ENCODE peak calls at places on chromosome 2, in eight cellular contexts. C, Q, K, P, V, S, U and H are unnamed samples.

GRCh38 chr2:78035804-78036203 is 513.6 kb upstream of the LRRTM4 start:
- DNase-seq in C (no peak), Q (no peak), V (no peak), S (no peak), U (no peak), P (no peak), K (no peak), H (no peak)

GRCh38 chr2:64789466-64790320 is 136.0 kb upstream of the SERTAD2 start:
- DNase-seq in S (no peak), P (no peak), U (no peak), C (no peak), K (no peak), Q (no peak), V (no peak), H (no peak)

GRCh38 chr2:19198376-19198775 is 160.0 kb downstream of the OSR1 start:
- DNase-seq in C (no peak), K (no peak), P (no peak), Q (no peak), V (no peak), U (no peak), S (no peak), H (no peak)

GRCh38 chr2:8494589-8494988 is 187.3 kb upstream of the ID2 start:
- DNase-seq in V (no peak), Q (no peak), K (no peak), U (no peak), P (no peak), S (peak), C (no peak), H (no peak)

GRCh38 chr2:207073791-207074678 is 91.7 kb downstream of the KLF7 start:
- DNase-seq in V (no peak), U (no peak), P (no peak), C (peak), S (no peak), K (no peak), Q (no peak), H (no peak)

GRCh38 chr2:68784849-68785248 is 50.2 kb downstream of the ARHGAP25 start:
- DNase-seq in C (no peak), V (no peak), U (no peak), S (no peak), K (no peak), P (no peak), Q (no peak), H (no peak)

GRCh38 chr2:165877565-165878550 is 75.7 kb downstream of the TTC21B start:
- DNase-seq in S (no peak), Q (no peak), C (no peak), K (no peak), U (no peak), P (no peak), V (no peak), H (no peak)

GRCh38 chr2:127597984-127598380 is 48.0 kb upstream of the GPR17 start:
- DNase-seq in U (no peak), P (no peak), S (no peak), C (no peak), V (no peak), Q (no peak), K (no peak), H (no peak)

GRCh38 chr2:179352181-179352580 is 87.5 kb upstream of the SESTD1 start:
- DNase-seq in U (no peak), P (no peak), V (no peak), K (no peak), Q (no peak), S (no peak), C (no peak), H (no peak)

GRCh38 chr2:146413086-146413610 is 1431.7 kb upstream of the ACVR2A start:
- DNase-seq in S (no peak), Q (no peak), P (no peak), V (no peak), C (no peak), K (no peak), U (no peak), H (no peak)

GRCh38 chr2:111149882-111150455 is 29.3 kb downstream of the BCL2L11 start:
- DNase-seq in K (no peak), U (no peak), S (no peak), Q (no peak), P (no peak), C (no peak), V (no peak), H (no peak)

GRCh38 chr2:74250189-74250631 is 51.8 kb downstream of the MTHFD2 start:
- DNase-seq in V (no peak), K (peak), U (peak), C (peak), Q (peak), S (peak), P (peak), H (no peak)
- TF ChIP-seq CTCF in V (peak), K (peak), U (peak), C (peak), Q (peak), S (peak), P (peak), H (no peak)

GRCh38 chr2:232203936-232204335 is 174.6 kb upstream of the ALPP start:
- DNase-seq in K (no peak), S (no peak), P (no peak), Q (no peak), U (no peak), C (no peak), V (no peak), H (no peak)
- H3K4me3 ChIP-seq in K (no peak), S (no peak), P (no peak), Q (no peak), U (no peak), C (no peak), V (no peak), H (no peak)

GRCh38 chr2:240913810-240914644 is 7.9 kb downstream of the CROCC2 start:
- DNase-seq in Q (peak), P (peak), V (peak), K (no peak), C (peak), U (peak), S (peak), H (peak)

GRCh38 chr2:240915526-240916335 is 9.6 kb downstream of the CROCC2 start:
- DNase-seq in V (no peak), K (no peak), U (no peak), Q (no peak), S (no peak), C (peak), P (no peak), H (no peak)

GRCh38 chr2:240912878-240913809 is 7.0 kb downstream of the CROCC2 start:
- DNase-seq in S (no peak), U (no peak), K (no peak), V (no peak), Q (no peak), C (no peak), P (no peak), H (no peak)

GRCh38 chr2:240916571-240917008 is 10.5 kb downstream of the CROCC2 start:
- DNase-seq in C (peak), Q (no peak), V (no peak), S (peak), U (no peak), K (no peak), P (peak), H (peak)

GRCh38 chr2:240914645-240915525 is 8.7 kb downstream of the CROCC2 start:
- DNase-seq in K (no peak), V (no peak), S (no peak), Q (no peak), P (no peak), U (no peak), C (peak), H (no peak)
- TF ChIP-seq CTCF in K (no peak), V (no peak), S (peak), Q (peak), P (no peak), U (no peak), C (no peak), H (no peak)

DNA sequence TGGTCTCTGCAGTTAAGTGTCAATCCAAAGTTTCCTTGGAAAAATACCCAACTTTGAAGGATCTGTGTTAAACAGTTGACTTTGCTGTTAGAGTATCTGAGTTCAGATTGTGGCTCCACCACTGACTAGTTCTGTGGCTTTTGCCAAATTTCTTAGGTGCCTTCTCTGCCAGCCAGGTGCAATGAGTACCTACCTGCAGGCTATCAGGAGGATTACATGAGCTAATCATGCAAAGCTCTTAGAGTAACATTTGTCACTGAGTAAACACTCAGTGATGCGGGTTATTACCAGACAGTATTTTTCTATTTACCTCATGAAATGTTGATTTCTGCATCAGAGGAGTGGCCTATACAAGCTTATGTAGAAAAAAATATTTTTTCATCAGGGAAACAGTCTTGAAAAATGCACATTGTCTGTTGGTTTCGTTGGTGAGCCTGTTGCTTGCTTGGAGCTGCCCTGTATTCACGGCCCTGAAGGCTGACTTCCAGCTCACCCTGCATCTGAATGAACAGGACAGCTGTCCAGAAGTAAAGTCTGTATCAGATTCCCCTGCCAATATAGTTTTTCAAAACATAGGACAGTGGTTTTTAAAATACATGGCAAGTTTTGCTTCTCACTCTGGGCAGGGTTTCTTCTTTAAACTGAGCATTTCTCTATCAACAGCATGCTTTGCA is 235.1 kb downstream of the CDCA7 start:
- DNase-seq in S (peak), P (no peak), U (no peak), K (no peak), Q (no peak), C (no peak), V (no peak), H (no peak)
- H3K4me3 ChIP-seq in S (no peak), P (no peak), U (no peak), K (no peak), Q (no peak), C (peak), V (no peak), H (no peak)